ENCODE peak calls at places on chromosomes 4 and X, in nine cellular contexts. One of them, this sample, is unnamed. For H3K4me1, the result is how much of the 10 kb centered on the place peaks cover.

GRCh38 chrX:120450163-120450562 is 18.9 kb downstream of the LAMP2 start:
- DNase-seq in left ventricle myocardium inferior: no peak
- DNase-seq in cardiac muscle cell: peak
- DNase-seq in CD8-positive, alpha-beta T cell: no peak
- DNase-seq in PC-3: peak
- DNase-seq in K562: no peak
- DNase-seq in pancreas: no peak
- DNase-seq in sigmoid colon: no peak
- DNase-seq in stomach: no peak
- DNase-seq in this sample: no peak

GRCh38 chrX:109952985-109953905 is 49.7 kb upstream of the TMEM164 start:
- DNase-seq in left ventricle myocardium inferior: no peak
- DNase-seq in cardiac muscle cell: no peak
- DNase-seq in CD8-positive, alpha-beta T cell: no peak
- DNase-seq in PC-3: no peak
- DNase-seq in K562: no peak
- DNase-seq in pancreas: no peak
- DNase-seq in sigmoid colon: no peak
- DNase-seq in stomach: no peak
- DNase-seq in this sample: no peak

GRCh38 chr4:80266267-80266901 is at the start of gene FGF5:
- DNase-seq in left ventricle myocardium inferior: peak
- DNase-seq in cardiac muscle cell: peak
- DNase-seq in CD8-positive, alpha-beta T cell: no peak
- DNase-seq in PC-3: peak
- DNase-seq in K562: peak
- DNase-seq in pancreas: peak
- DNase-seq in sigmoid colon: peak
- DNase-seq in stomach: no peak
- DNase-seq in this sample: no peak

GRCh38 chrX:152907084-152907651 is 9.3 kb downstream of the ZNF185 start:
- DNase-seq in left ventricle myocardium inferior: no peak
- DNase-seq in cardiac muscle cell: peak
- DNase-seq in CD8-positive, alpha-beta T cell: no peak
- DNase-seq in PC-3: no peak
- DNase-seq in K562: peak
- DNase-seq in pancreas: no peak
- DNase-seq in sigmoid colon: no peak
- DNase-seq in stomach: no peak
- DNase-seq in this sample: no peak

GRCh38 chrX:87516716-87517115 is 886 bp upstream of the KLHL4 start:
- DNase-seq in left ventricle myocardium inferior: no peak
- DNase-seq in cardiac muscle cell: no peak
- DNase-seq in CD8-positive, alpha-beta T cell: no peak
- DNase-seq in PC-3: peak
- DNase-seq in K562: no peak
- DNase-seq in pancreas: no peak
- DNase-seq in sigmoid colon: no peak
- DNase-seq in stomach: no peak
- DNase-seq in this sample: no peak

GRCh38 chrX:128106630-128107029 is 54.4 kb upstream of the ACTRT1 start:
- DNase-seq in left ventricle myocardium inferior: no peak
- DNase-seq in cardiac muscle cell: peak
- DNase-seq in CD8-positive, alpha-beta T cell: no peak
- DNase-seq in PC-3: peak
- DNase-seq in K562: no peak
- DNase-seq in pancreas: no peak
- DNase-seq in sigmoid colon: no peak
- DNase-seq in stomach: no peak
- DNase-seq in this sample: no peak

GRCh38 chr4:182140547-182140946 is 102.7 kb upstream of the TENM3 start:
- DNase-seq in left ventricle myocardium inferior: no peak
- DNase-seq in cardiac muscle cell: no peak
- DNase-seq in CD8-positive, alpha-beta T cell: no peak
- DNase-seq in PC-3: no peak
- DNase-seq in K562: no peak
- DNase-seq in pancreas: no peak
- DNase-seq in sigmoid colon: no peak
- DNase-seq in stomach: no peak
- DNase-seq in this sample: no peak

GRCh38 chr4:99815597-99816011 is 1.0 kb upstream of the DAPP1 start:
- DNase-seq in left ventricle myocardium inferior: no peak
- DNase-seq in cardiac muscle cell: no peak
- DNase-seq in CD8-positive, alpha-beta T cell: no peak
- DNase-seq in PC-3: peak
- DNase-seq in K562: no peak
- DNase-seq in pancreas: peak
- DNase-seq in sigmoid colon: no peak
- DNase-seq in stomach: peak
- DNase-seq in this sample: peak

GRCh38 chr4:87236851-87237250 is 16.4 kb upstream of the KLHL8 start:
- DNase-seq in left ventricle myocardium inferior: no peak
- DNase-seq in cardiac muscle cell: no peak
- DNase-seq in CD8-positive, alpha-beta T cell: no peak
- DNase-seq in PC-3: no peak
- DNase-seq in K562: no peak
- DNase-seq in pancreas: no peak
- DNase-seq in sigmoid colon: no peak
- DNase-seq in stomach: no peak
- DNase-seq in this sample: no peak

GRCh38 chrX:79146552-79147390 is 2.3 kb downstream of the GPR174 start:
- DNase-seq in left ventricle myocardium inferior: no peak
- DNase-seq in cardiac muscle cell: no peak
- DNase-seq in CD8-positive, alpha-beta T cell: no peak
- DNase-seq in PC-3: no peak
- DNase-seq in K562: no peak
- DNase-seq in pancreas: no peak
- DNase-seq in sigmoid colon: no peak
- DNase-seq in stomach: no peak
- DNase-seq in this sample: no peak

GRCh38 chr4:112147697-112148096 is 2.4 kb downstream of the FAM241A start:
- DNase-seq in left ventricle myocardium inferior: peak
- DNase-seq in cardiac muscle cell: no peak
- DNase-seq in CD8-positive, alpha-beta T cell: no peak
- DNase-seq in PC-3: no peak
- DNase-seq in K562: no peak
- DNase-seq in pancreas: no peak
- DNase-seq in sigmoid colon: no peak
- DNase-seq in stomach: no peak
- DNase-seq in this sample: no peak

GRCh38 chr4:145781306-145781705 is 101.4 kb downstream of the C4orf51 start:
- DNase-seq in left ventricle myocardium inferior: no peak
- DNase-seq in cardiac muscle cell: no peak
- DNase-seq in CD8-positive, alpha-beta T cell: no peak
- DNase-seq in PC-3: peak
- DNase-seq in K562: no peak
- DNase-seq in pancreas: no peak
- DNase-seq in sigmoid colon: no peak
- DNase-seq in stomach: no peak
- DNase-seq in this sample: no peak

GRCh38 chr4:147488551-147488950 is 7.7 kb downstream of the EDNRA start:
- DNase-seq in left ventricle myocardium inferior: no peak
- DNase-seq in cardiac muscle cell: no peak
- DNase-seq in CD8-positive, alpha-beta T cell: no peak
- DNase-seq in PC-3: no peak
- DNase-seq in K562: no peak
- DNase-seq in pancreas: no peak
- DNase-seq in sigmoid colon: no peak
- DNase-seq in stomach: no peak
- DNase-seq in this sample: no peak

GRCh38 chr4:108881190-108881589 is 118.3 kb upstream of the ETNPPL start:
- DNase-seq in left ventricle myocardium inferior: no peak
- DNase-seq in cardiac muscle cell: no peak
- DNase-seq in CD8-positive, alpha-beta T cell: no peak
- DNase-seq in PC-3: no peak
- DNase-seq in K562: no peak
- DNase-seq in pancreas: no peak
- DNase-seq in sigmoid colon: no peak
- DNase-seq in stomach: no peak
- DNase-seq in this sample: no peak

GRCh38 chrX:108437789-108438623 is at the start of gene COL4A6:
- DNase-seq in left ventricle myocardium inferior: no peak
- DNase-seq in cardiac muscle cell: peak
- DNase-seq in CD8-positive, alpha-beta T cell: no peak
- DNase-seq in PC-3: no peak
- DNase-seq in K562: peak
- DNase-seq in pancreas: no peak
- DNase-seq in sigmoid colon: no peak
- DNase-seq in stomach: no peak
- DNase-seq in this sample: no peak

GRCh38 chrX:108435261-108435660 is 3.0 kb downstream of the COL4A6 start:
- DNase-seq in left ventricle myocardium inferior: no peak
- DNase-seq in cardiac muscle cell: no peak
- DNase-seq in CD8-positive, alpha-beta T cell: no peak
- DNase-seq in PC-3: no peak
- DNase-seq in K562: no peak
- DNase-seq in pancreas: no peak
- DNase-seq in sigmoid colon: no peak
- DNase-seq in stomach: no peak
- DNase-seq in this sample: no peak

GRCh38 chrX:108439961-108440696 is 491 bp downstream of the COL4A5 start:
- DNase-seq in left ventricle myocardium inferior: no peak
- DNase-seq in cardiac muscle cell: peak
- DNase-seq in CD8-positive, alpha-beta T cell: no peak
- DNase-seq in PC-3: no peak
- DNase-seq in K562: peak
- DNase-seq in pancreas: no peak
- DNase-seq in sigmoid colon: no peak
- DNase-seq in stomach: no peak
- DNase-seq in this sample: no peak

GRCh38 chrX:108439434-108439883 is at the start of gene COL4A5:
- DNase-seq in left ventricle myocardium inferior: peak
- DNase-seq in cardiac muscle cell: peak
- DNase-seq in CD8-positive, alpha-beta T cell: no peak
- DNase-seq in PC-3: peak
- DNase-seq in K562: peak
- DNase-seq in pancreas: peak
- DNase-seq in sigmoid colon: peak
- DNase-seq in stomach: peak
- DNase-seq in this sample: peak

DNA sequence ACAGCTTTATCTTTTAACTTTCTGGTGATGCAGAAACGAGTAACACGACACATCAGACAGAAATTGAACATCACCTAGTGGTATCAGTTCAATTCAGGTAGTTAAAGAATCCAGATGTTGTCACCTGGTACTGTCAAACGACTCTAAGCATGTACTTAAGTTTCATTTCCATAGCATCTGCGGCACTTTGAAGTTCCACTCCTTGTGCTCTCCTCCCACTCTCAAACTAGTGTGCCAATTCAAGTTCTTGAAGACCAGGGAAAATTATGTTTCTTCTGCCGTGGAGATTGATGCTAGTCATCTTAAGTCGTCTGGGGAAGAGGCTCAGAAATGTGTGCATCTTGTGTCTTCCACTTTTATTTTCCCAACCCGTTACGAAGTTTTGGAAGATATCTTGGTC is 868 bp downstream of the COL4A6 start:
- DNase-seq in left ventricle myocardium inferior: no peak
- DNase-seq in cardiac muscle cell: peak
- DNase-seq in CD8-positive, alpha-beta T cell: no peak
- DNase-seq in PC-3: no peak
- DNase-seq in K562: no peak
- DNase-seq in pancreas: no peak
- DNase-seq in sigmoid colon: no peak
- DNase-seq in stomach: no peak
- DNase-seq in this sample: no peak
- H3K4me3 ChIP-seq in left ventricle myocardium inferior: peak
- H3K4me3 ChIP-seq in cardiac muscle cell: peak
- H3K4me3 ChIP-seq in CD8-positive, alpha-beta T cell: no peak
- H3K4me3 ChIP-seq in PC-3: no peak
- H3K4me3 ChIP-seq in K562: no peak
- H3K4me3 ChIP-seq in pancreas: no peak
- H3K4me3 ChIP-seq in sigmoid colon: no peak
- H3K4me3 ChIP-seq in stomach: peak
- H3K4me3 ChIP-seq in this sample: no peak

GRCh38 chr4:165058676-165059075 is 5.0 kb downstream of the TRIM75 start:
- DNase-seq in left ventricle myocardium inferior: no peak
- DNase-seq in cardiac muscle cell: no peak
- DNase-seq in CD8-positive, alpha-beta T cell: no peak
- DNase-seq in PC-3: no peak
- DNase-seq in K562: no peak
- DNase-seq in pancreas: no peak
- DNase-seq in sigmoid colon: no peak
- DNase-seq in stomach: no peak
- DNase-seq in this sample: no peak

GRCh38 chr4:165055601-165056000 is 1.9 kb downstream of the TRIM75 start:
- DNase-seq in left ventricle myocardium inferior: no peak
- DNase-seq in cardiac muscle cell: no peak
- DNase-seq in CD8-positive, alpha-beta T cell: no peak
- DNase-seq in PC-3: no peak
- DNase-seq in K562: no peak
- DNase-seq in pancreas: no peak
- DNase-seq in sigmoid colon: no peak
- DNase-seq in stomach: no peak
- DNase-seq in this sample: no peak

DNA sequence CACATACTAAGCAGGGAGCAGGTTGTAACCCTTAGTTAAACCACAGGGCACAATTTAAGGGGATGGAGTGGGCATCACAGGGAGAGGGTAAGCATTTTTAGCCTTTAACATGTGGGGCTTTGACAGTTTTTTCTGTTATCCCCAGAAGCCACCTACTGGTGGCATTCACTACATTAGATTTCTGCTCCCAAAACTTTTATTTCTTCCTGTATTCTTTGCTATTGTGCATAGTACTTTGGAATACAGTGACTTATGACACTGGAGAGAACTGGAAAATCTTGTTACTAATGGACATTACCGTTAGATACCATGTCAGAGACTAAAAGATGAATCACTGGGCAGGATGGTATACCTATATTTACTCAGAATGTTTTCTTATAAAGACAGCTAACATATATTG is 7.3 kb downstream of the TRIM75 start:
- DNase-seq in left ventricle myocardium inferior: no peak
- DNase-seq in cardiac muscle cell: no peak
- DNase-seq in CD8-positive, alpha-beta T cell: no peak
- DNase-seq in PC-3: peak
- DNase-seq in K562: no peak
- DNase-seq in pancreas: no peak
- DNase-seq in sigmoid colon: no peak
- DNase-seq in stomach: no peak
- DNase-seq in this sample: no peak
- TF ChIP-seq CTCF in left ventricle myocardium inferior: peak
- TF ChIP-seq CTCF in cardiac muscle cell: no peak
- TF ChIP-seq CTCF in CD8-positive, alpha-beta T cell: no peak
- TF ChIP-seq CTCF in PC-3: peak
- TF ChIP-seq CTCF in K562: peak
- TF ChIP-seq CTCF in pancreas: no peak
- TF ChIP-seq CTCF in sigmoid colon: no peak
- TF ChIP-seq CTCF in stomach: no peak
- TF ChIP-seq CTCF in this sample: no peak

GRCh38 chr4:52202251-52202779 is 151.2 kb downstream of the SPATA18 start:
- DNase-seq in left ventricle myocardium inferior: no peak
- DNase-seq in cardiac muscle cell: peak
- DNase-seq in CD8-positive, alpha-beta T cell: no peak
- DNase-seq in PC-3: no peak
- DNase-seq in K562: no peak
- DNase-seq in pancreas: no peak
- DNase-seq in sigmoid colon: no peak
- DNase-seq in stomach: no peak
- DNase-seq in this sample: no peak
- H3K4me1 ChIP-seq in left ventricle myocardium inferior: under half
- H3K4me1 ChIP-seq in cardiac muscle cell: under half
- H3K4me1 ChIP-seq in CD8-positive, alpha-beta T cell: under half
- H3K4me1 ChIP-seq in PC-3: under half
- H3K4me1 ChIP-seq in K562: under half
- H3K4me1 ChIP-seq in pancreas: under half
- H3K4me1 ChIP-seq in sigmoid colon: under half
- H3K4me1 ChIP-seq in stomach: under half
- H3K4me1 ChIP-seq in this sample: under half

GRCh38 chrX:50814701-50815476 is 895 bp upstream of the SHROOM4 start:
- DNase-seq in left ventricle myocardium inferior: no peak
- DNase-seq in cardiac muscle cell: no peak
- DNase-seq in CD8-positive, alpha-beta T cell: no peak
- DNase-seq in PC-3: peak
- DNase-seq in K562: no peak
- DNase-seq in pancreas: peak
- DNase-seq in sigmoid colon: no peak
- DNase-seq in stomach: no peak
- DNase-seq in this sample: peak
- H3K4me3 ChIP-seq in left ventricle myocardium inferior: peak
- H3K4me3 ChIP-seq in cardiac muscle cell: no peak
- H3K4me3 ChIP-seq in CD8-positive, alpha-beta T cell: no peak
- H3K4me3 ChIP-seq in PC-3: no peak
- H3K4me3 ChIP-seq in K562: no peak
- H3K4me3 ChIP-seq in pancreas: no peak
- H3K4me3 ChIP-seq in sigmoid colon: no peak
- H3K4me3 ChIP-seq in stomach: peak
- H3K4me3 ChIP-seq in this sample: no peak

This sample was measured in mucosa of descending colon.